ENCODE peak calls at places on chromosome 17, in five cellular contexts. Q is nucleus accumbens; V is NK-92 treated with Interleukin-12 subunit alpha and Interleukin-12 subunit beta, amount 100 ng/mL, for 24 hours; E is H9; I is dorsolateral prefrontal cortex. K is an unnamed sample.

GRCh38 chr17:40073454-40074174 is 10.8 kb downstream of the THRA start:
- DNase-seq in Q (no peak), V (no peak), E (no peak), I (no peak), K (no peak)

GRCh38 chr17:69525920-69526841 is 111.7 kb downstream of the MAP2K6 start:
- DNase-seq in Q (peak), V (no peak), E (peak), I (no peak), K (peak)

GRCh38 chr17:50035421-50035879 is 20.5 kb upstream of the ITGA3 start:
- DNase-seq in Q (no peak), V (no peak), E (no peak), I (no peak), K (no peak)

GRCh38 chr17:8941520-8941919 is 24.0 kb downstream of the PIK3R5 start:
- DNase-seq in Q (no peak), V (no peak), E (peak), I (no peak), K (no peak)

GRCh38 chr17:34254651-34255380 is at the start of gene CCL2:
- DNase-seq in Q (peak), V (no peak), E (peak), I (peak), K (peak)

GRCh38 chr17:56752263-56752662 is 81.5 kb downstream of the C17orf67 start:
- DNase-seq in Q (no peak), V (no peak), E (no peak), I (no peak), K (peak)

GRCh38 chr17:77772899-77773358 is 185.6 kb upstream of the TNRC6C start:
- DNase-seq in Q (no peak), V (no peak), E (peak), I (no peak), K (no peak)

GRCh38 chr17:38560503-38561318 is 45.0 kb downstream of the SRCIN1 start:
- DNase-seq in Q (no peak), V (no peak), E (peak), I (no peak), K (peak)

GRCh38 chr17:70338946-70339354 is 169.6 kb downstream of the KCNJ2 start:
- DNase-seq in Q (no peak), V (no peak), E (no peak), I (no peak), K (no peak)

GRCh38 chr17:58991718-58992331 is 114.9 kb downstream of the TRIM37 start:
- DNase-seq in Q (no peak), V (no peak), E (no peak), I (no peak), K (peak)

GRCh38 chr17:37488607-37489196 is 989 bp upstream of the DUSP14 start:
- DNase-seq in Q (peak), V (peak), E (peak), I (peak), K (peak)

GRCh38 chr17:15957608-15958307 is 12.8 kb downstream of the ADORA2B start:
- DNase-seq in Q (no peak), V (no peak), E (no peak), I (no peak), K (no peak)

GRCh38 chr17:45715787-45716186 is 68.3 kb upstream of the CRHR1 start:
- DNase-seq in Q (no peak), V (no peak), E (peak), I (no peak), K (no peak)

K was measured in fibroblast of pulmonary artery.